ENCODE peak calls at places on chromosomes 13 and 19, in seven cellular contexts. N is mucosa of descending colon, G is cardiac fibroblast, T is thoracic aorta, P is transverse colon, H is omental fat pad, M is fibroblast of villous mesenchyme. V is an unnamed sample.

GRCh38 chr13:96817336-96817941 is 176.8 kb downstream of the OXGR1 start:
- DNase-seq in N (no peak), G (peak), T (no peak), P (no peak), H (no peak), M (peak), V (no peak)

GRCh38 chr19:41811036-41811435 is 14.6 kb downstream of the CEACAM3 start:
- DNase-seq in N (peak), G (no peak), T (no peak), P (no peak), H (no peak), M (no peak), V (no peak)

GRCh38 chr13:90389537-90389936 is 958.0 kb upstream of the MIR17HG start:
- DNase-seq in N (no peak), G (no peak), T (no peak), P (no peak), H (no peak), M (no peak), V (no peak)

GRCh38 chr19:54231077-54231931 is 8.5 kb upstream of the LILRB3 start:
- DNase-seq in N (peak), G (peak), T (peak), P (peak), H (peak), M (peak), V (peak)

GRCh38 chr13:101398920-101399319 is 17.4 kb downstream of the NALCN start:
- DNase-seq in N (no peak), G (peak), T (no peak), P (no peak), H (no peak), M (no peak), V (no peak)

GRCh38 chr13:75881109-75881775 is 245.1 kb downstream of the LMO7 start:
- DNase-seq in N (no peak), G (no peak), T (no peak), P (no peak), H (no peak), M (peak), V (no peak)

GRCh38 chr19:55116232-55117062 is 990 bp downstream of the PPP1R12C start:
- DNase-seq in N (peak), G (peak), T (no peak), P (peak), H (peak), M (peak), V (no peak)

GRCh38 chr13:79541426-79542049 is 60.6 kb downstream of the NDFIP2 start:
- DNase-seq in N (no peak), G (peak), T (no peak), P (no peak), H (no peak), M (peak), V (no peak)

GRCh38 chr13:110458594-110459365 is 102.7 kb downstream of the RAB20 start:
- DNase-seq in N (no peak), G (no peak), T (no peak), P (no peak), H (no peak), M (no peak), V (no peak)

GRCh38 chr13:76713280-76713679 is 172.9 kb downstream of the KCTD12 start:
- DNase-seq in N (no peak), G (no peak), T (no peak), P (no peak), H (no peak), M (no peak), V (no peak)

GRCh38 chr19:49818691-49819331 is 722 bp downstream of the MED25 start:
- DNase-seq in N (peak), G (no peak), T (no peak), P (no peak), H (no peak), M (peak), V (peak)

GRCh38 chr19:3073931-3074595 is 11.8 kb upstream of the TLE5 start:
- DNase-seq in N (no peak), G (peak), T (no peak), P (peak), H (no peak), M (peak), V (no peak)

GRCh38 chr19:38736036-38736412 is 8.2 kb downstream of the CAPN12 start:
- DNase-seq in N (peak), G (no peak), T (no peak), P (peak), H (no peak), M (peak), V (peak)

GRCh38 chr13:100673376-100673830 is 1.2 kb downstream of the TMTC4 start:
- DNase-seq in N (peak), G (no peak), T (no peak), P (no peak), H (no peak), M (no peak), V (no peak)

GRCh38 chr13:75704194-75704941 is 68.2 kb downstream of the LMO7 start:
- DNase-seq in N (no peak), G (peak), T (no peak), P (no peak), H (no peak), M (peak), V (no peak)

GRCh38 chr19:8512115-8512967 is 1.6 kb downstream of the ZNF414 start:
- DNase-seq in N (peak), G (peak), T (no peak), P (peak), H (no peak), M (no peak), V (no peak)

GRCh38 chr19:28980236-28980868 is 232.6 kb downstream of the UQCRFS1 start:
- DNase-seq in N (no peak), G (peak), T (no peak), P (no peak), H (no peak), M (no peak), V (no peak)

GRCh38 chr19:39498262-39499081 is at the start of gene DLL3:
- DNase-seq in N (no peak), G (no peak), T (no peak), P (no peak), H (no peak), M (peak), V (no peak)

GRCh38 chr13:21616205-21616604 is 12.2 kb upstream of the MICU2 start:
- DNase-seq in N (no peak), G (no peak), T (no peak), P (no peak), H (no peak), M (no peak), V (no peak)

GRCh38 chr13:64704121-64704520 is 2526.0 kb downstream of the PCDH9 start:
- DNase-seq in N (no peak), G (no peak), T (no peak), P (no peak), H (no peak), M (no peak), V (no peak)

GRCh38 chr13:76014618-76015315 is 378.6 kb downstream of the LMO7 start:
- DNase-seq in N (no peak), G (peak), T (no peak), P (no peak), H (no peak), M (no peak), V (no peak)

GRCh38 chr19:51489113-51489512 is 10.8 kb downstream of the CEACAM18 start:
- DNase-seq in N (no peak), G (no peak), T (no peak), P (no peak), H (no peak), M (no peak), V (no peak)

GRCh38 chr13:50493683-50494082 is 349.8 kb downstream of the DLEU7 start:
- DNase-seq in N (no peak), G (no peak), T (no peak), P (no peak), H (no peak), M (no peak), V (no peak)

GRCh38 chr13:35285677-35286076 is 190.8 kb downstream of the MAB21L1 start:
- DNase-seq in N (no peak), G (no peak), T (no peak), P (no peak), H (no peak), M (no peak), V (no peak)

GRCh38 chr19:1825909-1826556 is 14.0 kb upstream of the ATP8B3 start:
- DNase-seq in N (peak), G (peak), T (no peak), P (peak), H (peak), M (peak), V (peak)

GRCh38 chr19:47057328-47057727 is 8.9 kb upstream of the TMEM160 start:
- DNase-seq in N (no peak), G (peak), T (no peak), P (no peak), H (no peak), M (peak), V (no peak)

GRCh38 chr13:94020833-94021232 is 458.6 kb downstream of the DCT start:
- DNase-seq in N (no peak), G (peak), T (no peak), P (no peak), H (no peak), M (no peak), V (no peak)

GRCh38 chr13:88154001-88154400 is 482.8 kb downstream of the SLITRK5 start:
- DNase-seq in N (no peak), G (no peak), T (no peak), P (no peak), H (no peak), M (no peak), V (no peak)

GRCh38 chr19:13797058-13797440 is 1.8 kb downstream of the ZSWIM4 start:
- DNase-seq in N (no peak), G (no peak), T (no peak), P (no peak), H (no peak), M (no peak), V (no peak)

GRCh38 chr19:4380254-4380727 is 20.1 kb downstream of the SH3GL1 start:
- DNase-seq in N (peak), G (no peak), T (no peak), P (no peak), H (peak), M (no peak), V (no peak)

GRCh38 chr19:48445256-48445605 is 552 bp upstream of the GRWD1 start:
- DNase-seq in N (no peak), G (peak), T (no peak), P (no peak), H (no peak), M (peak), V (no peak)
- TF ChIP-seq CTCF in N (no peak), G (peak), T (peak), P (peak), H (no peak), M (peak), V (no peak)

GRCh38 chr13:26255717-26256277 is 1.9 kb downstream of the CDK8 start:
- DNase-seq in N (no peak), G (peak), T (no peak), P (no peak), H (no peak), M (no peak), V (no peak)
- TF ChIP-seq CTCF in N (no peak), G (peak), T (no peak), P (no peak), H (no peak), M (peak), V (no peak)

GRCh38 chr19:40506099-40506498 is 39.3 kb downstream of the SPTBN4 start:
- DNase-seq in N (no peak), G (no peak), T (no peak), P (no peak), H (no peak), M (no peak), V (no peak)
- TF ChIP-seq CTCF in N (no peak), G (no peak), T (no peak), P (no peak), H (no peak), M (no peak), V (no peak)

GRCh38 chr19:45256836-45257235 is 5.8 kb downstream of the MARK4 start:
- DNase-seq in N (no peak), G (no peak), T (no peak), P (no peak), H (no peak), M (no peak), V (no peak)

GRCh38 chr19:45253396-45254027 is 2.4 kb downstream of the MARK4 start:
- DNase-seq in N (no peak), G (peak), T (no peak), P (no peak), H (no peak), M (no peak), V (no peak)

GRCh38 chr19:45251452-45252354 is 632 bp downstream of the MARK4 start:
- DNase-seq in N (no peak), G (no peak), T (no peak), P (peak), H (no peak), M (peak), V (peak)

GRCh38 chr19:45255611-45256157 is 4.6 kb downstream of the MARK4 start:
- DNase-seq in N (no peak), G (no peak), T (no peak), P (no peak), H (no peak), M (no peak), V (no peak)

GRCh38 chr19:45254044-45254531 is 3.0 kb downstream of the MARK4 start:
- DNase-seq in N (no peak), G (no peak), T (no peak), P (no peak), H (no peak), M (no peak), V (no peak)
- TF ChIP-seq CTCF in N (no peak), G (peak), T (peak), P (no peak), H (no peak), M (peak), V (peak)

GRCh38 chr19:35143231-35143715 is at the start of gene FXYD7:
- DNase-seq in N (peak), G (no peak), T (no peak), P (no peak), H (no peak), M (no peak), V (no peak)
- TF ChIP-seq CTCF in N (no peak), G (no peak), T (no peak), P (no peak), H (no peak), M (peak), V (peak)

DNA sequence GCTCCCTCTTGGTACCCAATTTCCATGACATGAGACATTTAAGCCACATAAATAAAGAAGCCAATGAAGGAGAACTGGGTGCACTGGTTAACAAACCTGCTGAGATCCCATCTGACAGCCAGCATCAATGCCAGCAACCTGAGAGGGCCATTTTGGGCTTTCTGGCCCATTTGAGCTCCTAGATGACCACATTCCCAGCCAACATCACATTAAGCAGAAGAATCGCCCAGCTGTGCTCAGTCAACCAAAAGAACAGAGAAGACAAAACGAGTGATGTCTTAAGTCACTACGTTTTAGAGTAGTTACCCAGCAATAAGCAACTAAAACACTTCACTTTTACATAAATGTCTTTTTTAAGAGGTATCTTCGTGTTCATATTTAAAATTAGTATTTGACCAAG is 21.9 kb downstream of the LCP1 start:
- DNase-seq in N (no peak), G (no peak), T (no peak), P (no peak), H (no peak), M (no peak), V (no peak)
- TF ChIP-seq CTCF in N (no peak), G (no peak), T (no peak), P (no peak), H (no peak), M (no peak), V (no peak)

V was measured in mesothelial cell of epicardium.